ENCODE peak calls at places on chromosomes 11 and 22, in seven cellular contexts. X is Peyer's patch, E is adrenal gland, P is A549, G is kidney, K is HFF-Myc, U is uterus. R is an unnamed sample.

GRCh38 chr11:125304111-125304639 is 139.6 kb downstream of the PKNOX2 start:
- DNase-seq in E (no peak), X (no peak), U (no peak), G (no peak), P (no peak), K (no peak), R (no peak)

GRCh38 chr11:94909371-94909820 is 64.0 kb downstream of the CWC15 start:
- DNase-seq in G (no peak), E (no peak), X (no peak), U (no peak), P (no peak), K (no peak), R (no peak)

GRCh38 chr11:102704841-102705240 is 728 bp downstream of the MMP27 start:
- DNase-seq in G (no peak), X (no peak), E (no peak), U (no peak), K (no peak), P (no peak), R (no peak)

GRCh38 chr22:20530368-20531153 is 23.2 kb downstream of the MED15 start:
- DNase-seq in X (peak; percentile 70), K (no peak), P (peak; percentile 66), U (no peak), E (peak; percentile 88), G (no peak), R (no peak)

GRCh38 chr22:36234919-36235318 is 4.4 kb downstream of the APOL2 start:
- DNase-seq in P (no peak), E (no peak), K (no peak), X (no peak), G (no peak), U (no peak), R (no peak)

GRCh38 chr11:41989173-41989572 is 529.7 kb upstream of the LRRC4C start:
- DNase-seq in U (no peak), K (no peak), X (no peak), E (no peak), P (no peak), G (no peak), R (no peak)

GRCh38 chr22:19522190-19522880 is 1.9 kb downstream of the CLDN5 start:
- DNase-seq in E (no peak), G (no peak), K (no peak), X (peak; percentile 42), P (no peak), U (no peak), R (no peak)

GRCh38 chr11:77524539-77524938 is 50.6 kb upstream of the PAK1 start:
- DNase-seq in X (no peak), G (no peak), P (no peak), E (no peak), K (no peak), U (no peak), R (no peak)

GRCh38 chr11:118610220-118610772 is 2.9 kb downstream of the PHLDB1 start:
- DNase-seq in K (no peak), E (no peak), U (peak; percentile 22), G (no peak), X (no peak), P (no peak), R (no peak)

DNA sequence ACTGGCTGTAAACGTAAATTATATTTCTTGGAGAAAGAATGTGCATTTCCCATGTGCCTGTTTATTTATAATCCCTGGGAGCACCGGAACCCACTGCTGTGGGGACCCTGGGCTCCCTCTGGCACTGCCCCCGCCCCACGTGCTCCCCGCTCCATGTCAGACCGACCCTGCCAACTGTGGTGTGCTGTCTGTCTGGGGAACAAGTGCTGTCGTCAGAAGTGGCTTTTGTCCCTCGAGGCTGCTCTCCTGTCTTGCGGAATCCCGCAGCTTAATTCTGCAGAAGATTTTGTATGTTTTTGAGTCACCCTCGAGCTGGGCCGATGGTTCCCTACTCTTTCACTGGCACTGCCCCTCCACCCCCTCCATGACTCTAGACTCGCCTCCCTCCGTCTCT is 2.4 kb downstream of the LRRC10B start:
- DNase-seq in U (peak; percentile 35), G (no peak), P (no peak), E (no peak), X (no peak), K (no peak), R (no peak)
- H3K4me3 ChIP-seq in U (no peak overlapping the region), G (no peak overlapping the region), P (no peak overlapping the region), E (no peak overlapping the region), X (no peak overlapping the region), K (no peak overlapping the region), R (no peak overlapping the region)

GRCh38 chr22:39204216-39204615 is 40.6 kb downstream of the PDGFB start:
- DNase-seq in E (no peak), U (no peak), G (peak; percentile 29), K (no peak), X (peak; percentile 13), P (no peak), R (no peak)
- TF ChIP-seq CTCF in E (no peak), U (no peak), G (no peak), K (no peak), X (no peak), P (no peak), R (no peak)

GRCh38 chr11:350723-351255 is 18.5 kb upstream of the B4GALNT4 start:
- DNase-seq in K (no peak), X (peak; percentile 49), E (no peak), G (no peak), U (peak; percentile 14), P (no peak), R (no peak)
- H3K4me3 ChIP-seq in K (no peak overlapping the region), X (no peak overlapping the region), E (no peak overlapping the region), G (no peak overlapping the region), U (no peak overlapping the region), P (no peak overlapping the region), R (no peak overlapping the region)

DNA sequence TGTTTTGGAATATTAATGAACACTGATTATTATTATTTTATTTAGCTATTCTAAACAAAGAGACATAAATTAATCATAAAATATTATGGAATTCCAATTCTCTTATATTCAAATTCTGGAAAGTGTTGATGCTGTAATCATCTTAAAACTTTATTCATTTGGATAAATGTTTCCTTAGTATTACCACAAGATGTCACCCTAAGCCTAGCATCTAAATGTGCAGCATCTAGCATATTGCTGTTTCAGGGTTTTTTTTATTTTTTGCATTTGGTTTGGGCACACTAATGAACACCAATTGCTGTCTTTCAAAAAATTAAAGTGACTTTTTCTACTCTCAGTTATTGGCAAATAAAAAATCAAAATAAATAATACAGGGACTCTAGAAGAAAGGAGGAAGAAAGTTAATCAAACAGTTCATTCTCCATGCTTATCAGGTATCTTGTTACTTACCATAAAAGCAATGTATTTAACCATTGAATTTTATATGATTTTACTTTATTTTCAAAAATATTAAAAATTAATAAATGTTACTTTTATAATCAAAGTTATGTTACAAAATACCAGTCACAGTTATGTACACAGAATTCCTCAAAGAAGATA is 31.8 kb downstream of the DLG2 start:
- DNase-seq in X (no peak), E (no peak), K (peak; percentile 19), U (no peak), P (peak; percentile 62), G (no peak), R (no peak)
- TF ChIP-seq CTCF in X (peak; percentile 53), E (peak; percentile 75), K (no peak), U (peak; percentile 50), P (peak; percentile 84), G (peak; percentile 61), R (peak; percentile 66)

GRCh38 chr22:28935140-28935539 is 51.8 kb downstream of the ZNRF3 start:
- DNase-seq in X (no peak), P (no peak), E (no peak), U (no peak), G (no peak), K (no peak), R (no peak)
- H3K4me3 ChIP-seq in X (no peak overlapping the region), P (no peak overlapping the region), E (no peak overlapping the region), U (no peak overlapping the region), G (no peak overlapping the region), K (no peak overlapping the region), R (no peak overlapping the region)

GRCh38 chr11:122656631-122657101 is 1.1 kb downstream of the UBASH3B start:
- DNase-seq in K (no peak), G (peak; percentile 83), E (peak; percentile 32), X (peak; percentile 61), U (no peak), P (peak; percentile 43), R (no peak)

GRCh38 chr11:122656073-122656630 is 630 bp downstream of the UBASH3B start:
- DNase-seq in E (peak; percentile 49), U (peak; percentile 56), K (no peak), G (peak; percentile 82), X (peak; percentile 64), P (peak; percentile 53), R (no peak)

GRCh38 chr11:122653911-122654310 is 1.6 kb upstream of the UBASH3B start:
- DNase-seq in U (no peak), X (no peak), G (no peak), E (no peak), K (no peak), P (no peak), R (no peak)

GRCh38 chr11:122652495-122652894 is 3.0 kb upstream of the UBASH3B start:
- DNase-seq in K (no peak), U (no peak), E (no peak), X (no peak), P (no peak), G (no peak), R (no peak)

GRCh38 chr11:122655527-122656072 is at the start of gene UBASH3B:
- DNase-seq in P (peak; percentile 84), U (peak; percentile 63), K (peak; percentile 69), X (peak; percentile 90), G (peak; percentile 91), E (peak; percentile 82), R (peak; percentile 49)
- TF ChIP-seq CTCF in P (no peak), U (no peak), K (no peak), X (no peak), G (no peak), E (no peak), R (no peak)